ENCODE peak calls at places on chromosomes 3 and 15, in eight cellular contexts. G, K, C, Z, R, L, E and V are unnamed samples.

GRCh38 chr3:138842483-138843188 is 7.9 kb upstream of the PIK3CB start:
- DNase-seq in G (no peak), K (no peak), C (no peak), Z (no peak), R (no peak), L (no peak), E (no peak), V (no peak)

GRCh38 chr3:18062289-18063025 is 320.0 kb upstream of the TBC1D5 start:
- DNase-seq in G (no peak), K (no peak), C (no peak), Z (no peak), R (no peak), L (peak; percentile 87), E (no peak), V (peak; percentile 69)

GRCh38 chr15:80251505-80252280 is at the start of gene CTXND1:
- DNase-seq in G (no peak), K (no peak), C (peak; percentile 41), Z (no peak), R (peak; percentile 42), L (no peak), E (no peak), V (no peak)

GRCh38 chr3:176987901-176988300 is 209.4 kb downstream of the TBL1XR1 start:
- DNase-seq in G (no peak), K (no peak), C (no peak), Z (no peak), R (no peak), L (peak; percentile 12), E (no peak), V (no peak)

GRCh38 chr3:87127286-87127685 is 99.8 kb upstream of the CHMP2B start:
- DNase-seq in G (no peak), K (no peak), C (no peak), Z (no peak), R (no peak), L (no peak), E (no peak), V (no peak)

GRCh38 chr3:155941354-155941753 is 70.9 kb downstream of the GMPS start:
- DNase-seq in G (no peak), K (no peak), C (no peak), Z (no peak), R (no peak), L (no peak), E (no peak), V (no peak)

GRCh38 chr3:36677331-36678007 is 86.9 kb downstream of the DCLK3 start:
- DNase-seq in G (no peak), K (no peak), C (no peak), Z (no peak), R (no peak), L (peak; percentile 95), E (peak; percentile 55), V (peak; percentile 95)

GRCh38 chr15:61195116-61196002 is 33.7 kb downstream of the RORA start:
- DNase-seq in G (peak; percentile 36), K (no peak), C (no peak), Z (no peak), R (peak; percentile 11), L (peak; percentile 45), E (no peak), V (peak; percentile 51)

GRCh38 chr3:30984855-30985793 is 90.7 kb upstream of the GADL1 start:
- DNase-seq in G (no peak), K (no peak), C (no peak), Z (no peak), R (no peak), L (no peak), E (no peak), V (no peak)

GRCh38 chr3:14548321-14548729 is 8.2 kb upstream of the GRIP2 start:
- DNase-seq in G (peak; percentile 66), K (peak; percentile 19), C (no peak), Z (peak; percentile 88), R (peak; percentile 73), L (peak; percentile 50), E (peak; percentile 33), V (peak; percentile 66)

GRCh38 chr15:92621972-92622533 is 33.5 kb downstream of the FAM174B start:
- DNase-seq in G (no peak), K (no peak), C (no peak), Z (no peak), R (no peak), L (no peak), E (no peak), V (no peak)

GRCh38 chr3:174495231-174495755 is 363.8 kb upstream of the NAALADL2 start:
- DNase-seq in G (no peak), K (no peak), C (no peak), Z (no peak), R (no peak), L (no peak), E (no peak), V (no peak)

GRCh38 chr15:84736375-84736774 is 12.0 kb upstream of the ZNF592 start:
- DNase-seq in G (no peak), K (peak; percentile 74), C (no peak), Z (no peak), R (no peak), L (peak; percentile 26), E (no peak), V (no peak)

GRCh38 chr3:100047455-100048141 is 66.7 kb downstream of the FILIP1L start:
- DNase-seq in G (no peak), K (no peak), C (no peak), Z (no peak), R (peak; percentile 3), L (peak; percentile 97), E (peak; percentile 87), V (peak; percentile 92)

GRCh38 chr3:151219056-151219455 is 16.0 kb upstream of the GPR171 start:
- DNase-seq in G (no peak), K (no peak), C (no peak), Z (no peak), R (no peak), L (peak; percentile 90), E (no peak), V (peak; percentile 90)